ENCODE peak calls at places on chromosomes 11 and 22, in six cellular contexts. One of them, this sample, is unnamed.

GRCh38 chr22:31969789-31970489 is 25.6 kb downstream of the YWHAH start:
- DNase-seq in stomach: peak
- DNase-seq in lung: peak
- DNase-seq in kidney: peak
- DNase-seq in glutamatergic neuron: peak
- DNase-seq in bronchial epithelial cell: peak
- DNase-seq in this sample: peak

GRCh38 chr22:39990688-39991087 is 4.1 kb upstream of the FAM83F start:
- DNase-seq in stomach: no peak
- DNase-seq in glutamatergic neuron: no peak
- DNase-seq in kidney: no peak
- DNase-seq in lung: no peak
- DNase-seq in bronchial epithelial cell: no peak
- DNase-seq in this sample: no peak

GRCh38 chr11:125402436-125402835 is 93.6 kb downstream of the FEZ1 start:
- DNase-seq in stomach: no peak
- DNase-seq in lung: no peak
- DNase-seq in glutamatergic neuron: no peak
- DNase-seq in bronchial epithelial cell: peak
- DNase-seq in kidney: peak
- DNase-seq in this sample: no peak

GRCh38 chr22:35044607-35045390 is 21.2 kb upstream of the ISX start:
- DNase-seq in stomach: no peak
- DNase-seq in bronchial epithelial cell: no peak
- DNase-seq in lung: no peak
- DNase-seq in glutamatergic neuron: no peak
- DNase-seq in kidney: no peak
- DNase-seq in this sample: no peak

GRCh38 chr11:31725176-31725575 is 85.9 kb downstream of the PAX6 start:
- DNase-seq in lung: no peak
- DNase-seq in kidney: no peak
- DNase-seq in bronchial epithelial cell: no peak
- DNase-seq in stomach: no peak
- DNase-seq in glutamatergic neuron: no peak
- DNase-seq in this sample: no peak

GRCh38 chr11:114077482-114078305 is 18.2 kb downstream of the ZBTB16 start:
- DNase-seq in bronchial epithelial cell: no peak
- DNase-seq in stomach: no peak
- DNase-seq in kidney: no peak
- DNase-seq in glutamatergic neuron: no peak
- DNase-seq in lung: no peak
- DNase-seq in this sample: no peak

GRCh38 chr22:45867118-45867905 is 109.7 kb downstream of the WNT7B start:
- DNase-seq in lung: no peak
- DNase-seq in kidney: peak
- DNase-seq in glutamatergic neuron: peak
- DNase-seq in stomach: peak
- DNase-seq in bronchial epithelial cell: no peak
- DNase-seq in this sample: no peak

GRCh38 chr11:127651888-127652221 is 651.3 kb upstream of the KIRREL3 start:
- DNase-seq in lung: no peak
- DNase-seq in stomach: no peak
- DNase-seq in bronchial epithelial cell: no peak
- DNase-seq in kidney: no peak
- DNase-seq in glutamatergic neuron: no peak
- DNase-seq in this sample: no peak

GRCh38 chr11:126544311-126545056 is 189.0 kb downstream of the ST3GAL4 start:
- DNase-seq in bronchial epithelial cell: peak
- DNase-seq in kidney: no peak
- DNase-seq in lung: no peak
- DNase-seq in stomach: no peak
- DNase-seq in glutamatergic neuron: no peak
- DNase-seq in this sample: no peak

DNA sequence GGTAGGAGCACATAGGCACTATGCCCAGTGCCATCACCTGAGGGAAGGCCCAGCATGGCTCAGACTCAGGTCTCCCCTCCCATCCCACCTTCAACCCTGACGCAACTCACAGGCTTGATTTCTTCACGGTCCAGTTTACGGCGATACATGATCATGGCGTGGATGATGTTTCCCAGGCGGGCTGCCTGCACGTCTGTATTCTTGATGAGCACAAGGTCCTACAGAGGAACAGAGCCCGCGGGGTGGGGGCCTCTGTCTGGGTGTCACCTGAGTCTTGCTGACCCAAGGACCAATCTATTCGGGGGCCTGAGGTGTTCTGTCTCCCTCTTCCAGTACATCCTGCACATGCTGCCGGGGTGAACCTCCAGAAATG is 3.9 kb downstream of the CPT1B start:
- DNase-seq in kidney: no peak
- DNase-seq in lung: no peak
- DNase-seq in bronchial epithelial cell: no peak
- DNase-seq in stomach: no peak
- DNase-seq in glutamatergic neuron: no peak
- DNase-seq in this sample: no peak
- TF ChIP-seq CTCF in kidney: no peak
- TF ChIP-seq CTCF in lung: no peak
- TF ChIP-seq CTCF in bronchial epithelial cell: no peak
- TF ChIP-seq CTCF in stomach: no peak
- TF ChIP-seq CTCF in glutamatergic neuron: no peak
- TF ChIP-seq CTCF in this sample: no peak

GRCh38 chr11:130897262-130898182 is 18.8 kb downstream of the SNX19 start:
- DNase-seq in stomach: peak
- DNase-seq in bronchial epithelial cell: peak
- DNase-seq in glutamatergic neuron: no peak
- DNase-seq in lung: peak
- DNase-seq in kidney: peak
- DNase-seq in this sample: no peak
- TF ChIP-seq CTCF in stomach: no peak
- TF ChIP-seq CTCF in bronchial epithelial cell: no peak
- TF ChIP-seq CTCF in glutamatergic neuron: no peak
- TF ChIP-seq CTCF in lung: no peak
- TF ChIP-seq CTCF in kidney: no peak
- TF ChIP-seq CTCF in this sample: no peak

GRCh38 chr11:100980156-100980555 is 149.5 kb downstream of the PGR start:
- DNase-seq in lung: no peak
- DNase-seq in stomach: no peak
- DNase-seq in kidney: no peak
- DNase-seq in bronchial epithelial cell: peak
- DNase-seq in glutamatergic neuron: no peak
- DNase-seq in this sample: no peak
- TF ChIP-seq CTCF in lung: no peak
- TF ChIP-seq CTCF in stomach: no peak
- TF ChIP-seq CTCF in kidney: no peak
- TF ChIP-seq CTCF in bronchial epithelial cell: peak
- TF ChIP-seq CTCF in glutamatergic neuron: no peak
- TF ChIP-seq CTCF in this sample: no peak

DNA sequence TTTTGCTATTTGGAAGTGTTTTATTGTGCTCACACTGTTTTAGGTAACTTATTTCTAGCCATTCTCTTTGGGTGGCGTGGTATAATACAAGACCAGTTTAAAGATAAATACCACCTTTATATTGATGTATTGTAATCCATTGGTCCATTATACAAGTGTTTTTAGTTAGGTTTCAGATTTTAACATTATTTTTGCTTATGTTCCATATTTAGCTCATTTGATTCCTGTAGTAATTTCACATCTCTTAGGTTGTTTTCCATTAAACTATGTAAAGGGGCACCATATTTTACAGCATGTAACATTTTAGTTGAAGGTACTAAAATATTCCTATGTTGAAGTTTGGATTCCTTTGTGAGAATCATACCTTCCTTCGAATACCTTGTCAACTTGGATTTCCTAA is 20.1 kb downstream of the EED start:
- DNase-seq in kidney: no peak
- DNase-seq in bronchial epithelial cell: no peak
- DNase-seq in lung: no peak
- DNase-seq in stomach: no peak
- DNase-seq in glutamatergic neuron: no peak
- DNase-seq in this sample: no peak
- TF ChIP-seq CTCF in kidney: no peak
- TF ChIP-seq CTCF in bronchial epithelial cell: no peak
- TF ChIP-seq CTCF in lung: no peak
- TF ChIP-seq CTCF in stomach: no peak
- TF ChIP-seq CTCF in glutamatergic neuron: no peak
- TF ChIP-seq CTCF in this sample: no peak

DNA sequence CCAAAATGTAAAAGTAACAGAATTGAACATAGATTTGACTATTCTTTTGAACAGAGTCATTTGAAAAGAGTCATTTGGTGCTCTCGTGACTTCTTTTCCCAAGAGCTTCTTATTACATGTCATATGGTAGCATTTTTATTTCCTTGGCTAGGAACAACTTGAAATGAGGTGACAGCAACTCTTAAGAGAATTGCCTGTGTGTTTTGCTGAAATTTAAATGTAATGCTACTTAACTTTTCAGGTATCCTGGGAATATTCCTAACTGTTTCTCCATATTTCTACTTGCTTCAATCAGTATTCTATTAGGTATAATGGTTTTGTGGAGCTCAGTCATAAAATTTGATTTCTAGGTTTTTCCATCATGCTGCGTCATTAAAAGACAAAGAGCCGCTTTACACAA is 700.7 kb downstream of the LUZP2 start:
- DNase-seq in stomach: no peak
- DNase-seq in kidney: no peak
- DNase-seq in glutamatergic neuron: no peak
- DNase-seq in bronchial epithelial cell: no peak
- DNase-seq in lung: no peak
- DNase-seq in this sample: no peak
- TF ChIP-seq CTCF in stomach: no peak
- TF ChIP-seq CTCF in kidney: no peak
- TF ChIP-seq CTCF in glutamatergic neuron: no peak
- TF ChIP-seq CTCF in bronchial epithelial cell: no peak
- TF ChIP-seq CTCF in lung: no peak
- TF ChIP-seq CTCF in this sample: no peak

GRCh38 chr11:11528986-11529385 is 92.8 kb downstream of the GALNT18 start:
- DNase-seq in glutamatergic neuron: no peak
- DNase-seq in bronchial epithelial cell: peak
- DNase-seq in stomach: no peak
- DNase-seq in kidney: no peak
- DNase-seq in lung: no peak
- DNase-seq in this sample: no peak
- TF ChIP-seq CTCF in glutamatergic neuron: no peak
- TF ChIP-seq CTCF in bronchial epithelial cell: no peak
- TF ChIP-seq CTCF in stomach: no peak
- TF ChIP-seq CTCF in kidney: no peak
- TF ChIP-seq CTCF in lung: no peak
- TF ChIP-seq CTCF in this sample: no peak

GRCh38 chr11:107858217-107859070 is at the start of gene SLC35F2:
- DNase-seq in kidney: peak
- DNase-seq in lung: peak
- DNase-seq in stomach: peak
- DNase-seq in bronchial epithelial cell: peak
- DNase-seq in glutamatergic neuron: peak
- DNase-seq in this sample: peak

GRCh38 chr11:107856180-107856980 is 2.2 kb downstream of the SLC35F2 start:
- DNase-seq in glutamatergic neuron: no peak
- DNase-seq in lung: no peak
- DNase-seq in kidney: no peak
- DNase-seq in bronchial epithelial cell: no peak
- DNase-seq in stomach: no peak
- DNase-seq in this sample: no peak

GRCh38 chr11:107859459-107860239 is 1.1 kb upstream of the SLC35F2 start:
- DNase-seq in kidney: peak
- DNase-seq in lung: no peak
- DNase-seq in stomach: peak
- DNase-seq in bronchial epithelial cell: peak
- DNase-seq in glutamatergic neuron: peak
- DNase-seq in this sample: peak

GRCh38 chr11:107857550-107858216 is 904 bp downstream of the SLC35F2 start:
- DNase-seq in bronchial epithelial cell: no peak
- DNase-seq in glutamatergic neuron: no peak
- DNase-seq in stomach: no peak
- DNase-seq in lung: no peak
- DNase-seq in kidney: no peak
- DNase-seq in this sample: no peak

DNA sequence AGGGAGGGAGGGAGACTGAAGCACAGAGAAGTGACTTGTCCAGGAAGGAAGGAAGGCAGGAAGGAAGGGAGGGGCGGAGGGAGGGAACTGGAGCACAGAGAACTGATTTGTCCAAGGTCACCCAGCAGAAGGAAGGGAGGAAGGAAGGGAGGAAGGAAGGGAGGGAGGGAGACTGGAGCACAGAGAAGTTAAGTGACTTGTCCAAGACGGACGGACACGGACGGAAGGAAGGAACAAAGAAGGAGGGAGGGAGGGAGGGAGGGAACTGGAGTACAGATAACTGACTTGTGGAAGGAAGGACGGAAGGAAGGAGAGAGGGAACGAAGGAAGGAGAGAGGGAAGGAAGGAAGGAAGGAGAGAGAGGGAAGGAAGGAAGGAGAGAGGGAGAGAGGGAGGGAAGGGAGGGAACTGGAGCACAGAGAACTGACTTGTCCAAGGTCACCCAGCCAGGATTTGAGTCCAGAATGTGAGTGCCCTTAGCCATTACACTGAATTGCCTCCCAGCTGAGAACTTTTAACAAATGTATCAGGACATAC is 1.5 kb downstream of the SLC35F2 start:
- DNase-seq in kidney: no peak
- DNase-seq in bronchial epithelial cell: peak
- DNase-seq in stomach: no peak
- DNase-seq in lung: no peak
- DNase-seq in glutamatergic neuron: no peak
- DNase-seq in this sample: no peak
- TF ChIP-seq CTCF in kidney: no peak
- TF ChIP-seq CTCF in bronchial epithelial cell: no peak
- TF ChIP-seq CTCF in stomach: no peak
- TF ChIP-seq CTCF in lung: no peak
- TF ChIP-seq CTCF in glutamatergic neuron: no peak
- TF ChIP-seq CTCF in this sample: no peak

GRCh38 chr11:118996926-118997626 is 862 bp upstream of the CENATAC start:
- DNase-seq in stomach: no peak
- DNase-seq in lung: no peak
- DNase-seq in kidney: no peak
- DNase-seq in glutamatergic neuron: no peak
- DNase-seq in bronchial epithelial cell: no peak
- DNase-seq in this sample: peak
- TF ChIP-seq CTCF in stomach: no peak
- TF ChIP-seq CTCF in lung: no peak
- TF ChIP-seq CTCF in kidney: no peak
- TF ChIP-seq CTCF in glutamatergic neuron: peak
- TF ChIP-seq CTCF in bronchial epithelial cell: peak
- TF ChIP-seq CTCF in this sample: peak

GRCh38 chr11:44427432-44427831 is 117.5 kb upstream of the ALX4 start:
- DNase-seq in lung: no peak
- DNase-seq in glutamatergic neuron: no peak
- DNase-seq in bronchial epithelial cell: no peak
- DNase-seq in kidney: no peak
- DNase-seq in stomach: no peak
- DNase-seq in this sample: peak
- TF ChIP-seq CTCF in lung: no peak
- TF ChIP-seq CTCF in glutamatergic neuron: peak
- TF ChIP-seq CTCF in bronchial epithelial cell: peak
- TF ChIP-seq CTCF in kidney: no peak
- TF ChIP-seq CTCF in stomach: no peak
- TF ChIP-seq CTCF in this sample: peak